ENCODE peak calls at places on chromosomes 12 and 14, in four cellular contexts. One of them, this sample, is unnamed.

GRCh38 chr12:10368206-10369171 is 21.4 kb downstream of the KLRK1 start:
- DNase-seq in WTC11: no peak
- DNase-seq in Peyer's patch: no peak
- DNase-seq in stimulated activated CD4-positive, alpha-beta T cell treated with anti-CD3 and anti-CD28 coated beads, Interleukin-2, amount 100 ng/mL, for 48 hours: no peak
- DNase-seq in this sample: no peak

GRCh38 chr12:9244894-9245293 is 36.7 kb upstream of the PZP start:
- DNase-seq in WTC11: no peak
- DNase-seq in stimulated activated CD4-positive, alpha-beta T cell treated with anti-CD3 and anti-CD28 coated beads, Interleukin-2, amount 100 ng/mL, for 48 hours: peak
- DNase-seq in Peyer's patch: no peak
- DNase-seq in this sample: no peak

GRCh38 chr14:52360831-52361230 is 46.7 kb downstream of the PTGER2 start:
- DNase-seq in Peyer's patch: no peak
- DNase-seq in WTC11: no peak
- DNase-seq in stimulated activated CD4-positive, alpha-beta T cell treated with anti-CD3 and anti-CD28 coated beads, Interleukin-2, amount 100 ng/mL, for 48 hours: no peak
- DNase-seq in this sample: no peak

GRCh38 chr12:38926501-38926900 is 21.1 kb upstream of the CPNE8 start:
- DNase-seq in Peyer's patch: no peak
- DNase-seq in stimulated activated CD4-positive, alpha-beta T cell treated with anti-CD3 and anti-CD28 coated beads, Interleukin-2, amount 100 ng/mL, for 48 hours: no peak
- DNase-seq in WTC11: no peak
- DNase-seq in this sample: no peak

GRCh38 chr12:45648070-45648469 is 81.4 kb upstream of the ARID2 start:
- DNase-seq in stimulated activated CD4-positive, alpha-beta T cell treated with anti-CD3 and anti-CD28 coated beads, Interleukin-2, amount 100 ng/mL, for 48 hours: no peak
- DNase-seq in Peyer's patch: peak
- DNase-seq in WTC11: no peak
- DNase-seq in this sample: no peak

GRCh38 chr12:104360157-104360556 is 56.6 kb downstream of the EID3 start:
- DNase-seq in Peyer's patch: peak
- DNase-seq in stimulated activated CD4-positive, alpha-beta T cell treated with anti-CD3 and anti-CD28 coated beads, Interleukin-2, amount 100 ng/mL, for 48 hours: no peak
- DNase-seq in WTC11: no peak
- DNase-seq in this sample: no peak

GRCh38 chr12:52232233-52232915 is 669 bp upstream of the KRT7 start:
- DNase-seq in Peyer's patch: no peak
- DNase-seq in WTC11: no peak
- DNase-seq in stimulated activated CD4-positive, alpha-beta T cell treated with anti-CD3 and anti-CD28 coated beads, Interleukin-2, amount 100 ng/mL, for 48 hours: no peak
- DNase-seq in this sample: no peak

GRCh38 chr14:32702571-32702970 is 236.1 kb upstream of the NPAS3 start:
- DNase-seq in WTC11: peak
- DNase-seq in stimulated activated CD4-positive, alpha-beta T cell treated with anti-CD3 and anti-CD28 coated beads, Interleukin-2, amount 100 ng/mL, for 48 hours: peak
- DNase-seq in Peyer's patch: no peak
- DNase-seq in this sample: no peak

GRCh38 chr14:28765169-28765906 is 1.2 kb upstream of the FOXG1 start:
- DNase-seq in WTC11: no peak
- DNase-seq in stimulated activated CD4-positive, alpha-beta T cell treated with anti-CD3 and anti-CD28 coated beads, Interleukin-2, amount 100 ng/mL, for 48 hours: no peak
- DNase-seq in Peyer's patch: no peak
- DNase-seq in this sample: no peak

GRCh38 chr14:53273671-53274072 is 120.5 kb upstream of the DDHD1 start:
- DNase-seq in Peyer's patch: no peak
- DNase-seq in stimulated activated CD4-positive, alpha-beta T cell treated with anti-CD3 and anti-CD28 coated beads, Interleukin-2, amount 100 ng/mL, for 48 hours: no peak
- DNase-seq in WTC11: no peak
- DNase-seq in this sample: no peak

GRCh38 chr14:92105845-92106094 is 612 bp downstream of the ATXN3 start:
- DNase-seq in stimulated activated CD4-positive, alpha-beta T cell treated with anti-CD3 and anti-CD28 coated beads, Interleukin-2, amount 100 ng/mL, for 48 hours: no peak
- DNase-seq in WTC11: no peak
- DNase-seq in Peyer's patch: peak
- DNase-seq in this sample: peak

GRCh38 chr12:86634706-86635410 is 378.7 kb upstream of the MGAT4C start:
- DNase-seq in Peyer's patch: no peak
- DNase-seq in WTC11: no peak
- DNase-seq in stimulated activated CD4-positive, alpha-beta T cell treated with anti-CD3 and anti-CD28 coated beads, Interleukin-2, amount 100 ng/mL, for 48 hours: no peak
- DNase-seq in this sample: no peak

GRCh38 chr14:36856095-36856878 is 194.6 kb downstream of the PAX9 start:
- DNase-seq in WTC11: no peak
- DNase-seq in stimulated activated CD4-positive, alpha-beta T cell treated with anti-CD3 and anti-CD28 coated beads, Interleukin-2, amount 100 ng/mL, for 48 hours: no peak
- DNase-seq in Peyer's patch: no peak
- DNase-seq in this sample: no peak

GRCh38 chr12:88153959-88154358 is 11.9 kb downstream of the TMTC3 start:
- DNase-seq in Peyer's patch: no peak
- DNase-seq in WTC11: no peak
- DNase-seq in stimulated activated CD4-positive, alpha-beta T cell treated with anti-CD3 and anti-CD28 coated beads, Interleukin-2, amount 100 ng/mL, for 48 hours: no peak
- DNase-seq in this sample: no peak

GRCh38 chr12:10716704-10717315 is 6.3 kb downstream of the YBX3 start:
- DNase-seq in stimulated activated CD4-positive, alpha-beta T cell treated with anti-CD3 and anti-CD28 coated beads, Interleukin-2, amount 100 ng/mL, for 48 hours: no peak
- DNase-seq in WTC11: peak
- DNase-seq in Peyer's patch: peak
- DNase-seq in this sample: peak

GRCh38 chr12:89151536-89151935 is 200.8 kb downstream of the DUSP6 start:
- DNase-seq in stimulated activated CD4-positive, alpha-beta T cell treated with anti-CD3 and anti-CD28 coated beads, Interleukin-2, amount 100 ng/mL, for 48 hours: no peak
- DNase-seq in WTC11: no peak
- DNase-seq in Peyer's patch: no peak
- DNase-seq in this sample: no peak

GRCh38 chr14:101102875-101103274 is 199.4 kb upstream of the RTL1 start:
- DNase-seq in Peyer's patch: peak
- DNase-seq in WTC11: no peak
- DNase-seq in stimulated activated CD4-positive, alpha-beta T cell treated with anti-CD3 and anti-CD28 coated beads, Interleukin-2, amount 100 ng/mL, for 48 hours: no peak
- DNase-seq in this sample: no peak

GRCh38 chr14:52527052-52527451 is 25.3 kb downstream of the TXNDC16 start:
- DNase-seq in WTC11: no peak
- DNase-seq in Peyer's patch: no peak
- DNase-seq in stimulated activated CD4-positive, alpha-beta T cell treated with anti-CD3 and anti-CD28 coated beads, Interleukin-2, amount 100 ng/mL, for 48 hours: no peak
- DNase-seq in this sample: no peak

GRCh38 chr12:25725874-25726273 is 172.8 kb upstream of the LMNTD1 start:
- DNase-seq in WTC11: no peak
- DNase-seq in Peyer's patch: no peak
- DNase-seq in stimulated activated CD4-positive, alpha-beta T cell treated with anti-CD3 and anti-CD28 coated beads, Interleukin-2, amount 100 ng/mL, for 48 hours: no peak
- DNase-seq in this sample: no peak

GRCh38 chr14:30115756-30116155 is 188.1 kb upstream of the PRKD1 start:
- DNase-seq in WTC11: no peak
- DNase-seq in Peyer's patch: no peak
- DNase-seq in stimulated activated CD4-positive, alpha-beta T cell treated with anti-CD3 and anti-CD28 coated beads, Interleukin-2, amount 100 ng/mL, for 48 hours: no peak
- DNase-seq in this sample: no peak

GRCh38 chr14:56199095-56199975 is 81.1 kb downstream of the PELI2 start:
- DNase-seq in Peyer's patch: no peak
- DNase-seq in stimulated activated CD4-positive, alpha-beta T cell treated with anti-CD3 and anti-CD28 coated beads, Interleukin-2, amount 100 ng/mL, for 48 hours: no peak
- DNase-seq in WTC11: no peak
- DNase-seq in this sample: no peak

GRCh38 chr12:112928978-112929377 is 9.3 kb upstream of the OAS3 start:
- DNase-seq in WTC11: no peak
- DNase-seq in Peyer's patch: no peak
- DNase-seq in stimulated activated CD4-positive, alpha-beta T cell treated with anti-CD3 and anti-CD28 coated beads, Interleukin-2, amount 100 ng/mL, for 48 hours: no peak
- DNase-seq in this sample: no peak

GRCh38 chr12:14959463-14959862 is 1.9 kb downstream of the ARHGDIB start:
- DNase-seq in Peyer's patch: no peak
- DNase-seq in WTC11: no peak
- DNase-seq in stimulated activated CD4-positive, alpha-beta T cell treated with anti-CD3 and anti-CD28 coated beads, Interleukin-2, amount 100 ng/mL, for 48 hours: no peak
- DNase-seq in this sample: no peak

GRCh38 chr12:95998611-95999300 is 2.6 kb upstream of the HAL start:
- DNase-seq in stimulated activated CD4-positive, alpha-beta T cell treated with anti-CD3 and anti-CD28 coated beads, Interleukin-2, amount 100 ng/mL, for 48 hours: peak
- DNase-seq in Peyer's patch: peak
- DNase-seq in WTC11: peak
- DNase-seq in this sample: no peak

GRCh38 chr14:104580961-104581360 is 1.4 kb downstream of the C14orf180 start:
- DNase-seq in stimulated activated CD4-positive, alpha-beta T cell treated with anti-CD3 and anti-CD28 coated beads, Interleukin-2, amount 100 ng/mL, for 48 hours: no peak
- DNase-seq in Peyer's patch: no peak
- DNase-seq in WTC11: no peak
- DNase-seq in this sample: no peak

GRCh38 chr12:94560416-94561221 is 89.7 kb downstream of the TMCC3 start:
- DNase-seq in Peyer's patch: peak
- DNase-seq in stimulated activated CD4-positive, alpha-beta T cell treated with anti-CD3 and anti-CD28 coated beads, Interleukin-2, amount 100 ng/mL, for 48 hours: peak
- DNase-seq in WTC11: peak
- DNase-seq in this sample: no peak